ENCODE peak calls at places on chromosome 14, in four cellular contexts. P is C1 segment of cervical spinal cord, C is fibroblast of villous mesenchyme, I is NCI-H1105 treated with DMSO at 0.1 percent for 48 hours. S is an unnamed sample.

GRCh38 chr14:71524321-71524982 is 407.8 kb upstream of the RGS6 start:
- DNase-seq in P (no peak), C (no peak), I (no peak), S (no peak)

GRCh38 chr14:29759521-29760340 is 167.9 kb downstream of the PRKD1 start:
- DNase-seq in P (no peak), C (no peak), I (no peak), S (no peak)

GRCh38 chr14:55911794-55912193 is 206.4 kb upstream of the PELI2 start:
- DNase-seq in P (no peak), C (no peak), I (no peak), S (no peak)

GRCh38 chr14:92690171-92691011 is 58.0 kb downstream of the LGMN start:
- DNase-seq in P (no peak), C (peak), I (peak), S (no peak)

GRCh38 chr14:61812347-61813100 is 50.3 kb downstream of the SNAPC1 start:
- DNase-seq in P (no peak), C (no peak), I (peak), S (no peak)

GRCh38 chr14:80926706-80927384 is 14.7 kb downstream of the CEP128 start:
- DNase-seq in P (no peak), C (peak), I (no peak), S (no peak)

GRCh38 chr14:104656014-104656714 is 33.3 kb upstream of the INF2 start:
- DNase-seq in P (no peak), C (no peak), I (no peak), S (no peak)

GRCh38 chr14:102316048-102316745 is 3.3 kb upstream of the ZNF839 start:
- DNase-seq in P (peak), C (peak), I (peak), S (no peak)

GRCh38 chr14:30791522-30792351 is 82.6 kb upstream of the COCH start:
- DNase-seq in P (no peak), C (no peak), I (no peak), S (no peak)

GRCh38 chr14:70130498-70130897 is 58.3 kb downstream of the SLC8A3 start:
- DNase-seq in P (no peak), C (no peak), I (peak), S (no peak)

GRCh38 chr14:64688028-64688427 is 16.2 kb upstream of the PLEKHG3 start:
- DNase-seq in P (no peak), C (no peak), I (no peak), S (no peak)

GRCh38 chr14:32366256-32366655 is 37.2 kb downstream of the AKAP6 start:
- DNase-seq in P (peak), C (no peak), I (no peak), S (no peak)

GRCh38 chr14:23294734-23295561 is 7.7 kb downstream of the PPP1R3E start:
- DNase-seq in P (peak), C (peak), I (peak), S (no peak)

GRCh38 chr14:54686219-54686870 is 119.4 kb downstream of the SAMD4A start:
- DNase-seq in P (peak), C (peak), I (no peak), S (peak)

GRCh38 chr14:92607702-92608429 is 94.3 kb downstream of the RIN3 start:
- DNase-seq in P (no peak), C (peak), I (no peak), S (peak)

GRCh38 chr14:93527076-93527692 is 96.4 kb downstream of the UNC79 start:
- DNase-seq in P (no peak), C (peak), I (no peak), S (no peak)

GRCh38 chr14:76647699-76648298 is 113.5 kb upstream of the VASH1 start:
- DNase-seq in P (no peak), C (peak), I (peak), S (peak)

GRCh38 chr14:92584856-92585255 is 71.3 kb downstream of the RIN3 start:
- DNase-seq in P (no peak), C (peak), I (no peak), S (no peak)

GRCh38 chr14:54001189-54001878 is 44.7 kb upstream of the BMP4 start:
- DNase-seq in P (no peak), C (no peak), I (no peak), S (no peak)

GRCh38 chr14:66746316-66747006 is 238.5 kb downstream of the GPHN start:
- DNase-seq in P (no peak), C (peak), I (peak), S (peak)

GRCh38 chr14:24630872-24631477 is 3.0 kb downstream of the GZMB start:
- DNase-seq in P (no peak), C (peak), I (peak), S (no peak)

GRCh38 chr14:54600685-54601084 is 33.8 kb downstream of the SAMD4A start:
- DNase-seq in P (no peak), C (peak), I (no peak), S (no peak)

GRCh38 chr14:67577181-67577580 is 22.9 kb downstream of the PIGH start:
- DNase-seq in P (no peak), C (no peak), I (no peak), S (no peak)

GRCh38 chr14:21846227-21846885 is 172.7 kb upstream of the OR4E1 start:
- DNase-seq in P (peak), C (no peak), I (peak), S (no peak)